ENCODE peak calls at places on chromosomes 13 and 19, in five cellular contexts. X is HS-27A; Q is activated T-cell treated with anti-CD3 and anti-CD28 coated beads, Interleukin-2, amount 50 U/mL, for 24 hours; L is CD4-positive, alpha-beta T cell; I is stimulated activated CD8-positive, alpha-beta memory T cell treated with anti-CD3 and anti-CD28 coated beads, Interleukin-4, amount 100 ng/mL, for 48 hours. F is an unnamed sample.

GRCh38 chr13:30819136-30819875 is 84.0 kb downstream of the ALOX5AP start:
- DNase-seq in X (no peak), Q (no peak), L (no peak), I (no peak), F (no peak)

GRCh38 chr19:40267601-40267997 is 17.5 kb downstream of the AKT2 start:
- DNase-seq in X (no peak), Q (no peak), L (no peak), I (no peak), F (no peak)

GRCh38 chr19:43560687-43561086 is 14.6 kb downstream of the XRCC1 start:
- DNase-seq in X (no peak), Q (no peak), L (no peak), I (no peak), F (no peak)

GRCh38 chr13:114002009-114002544 is 28.2 kb upstream of the C13orf46 start:
- DNase-seq in X (no peak), Q (no peak), L (no peak), I (no peak), F (no peak)

GRCh38 chr13:40488869-40489391 is 177.5 kb downstream of the FOXO1 start:
- DNase-seq in X (no peak), Q (no peak), L (no peak), I (peak; percentile 56), F (no peak)

GRCh38 chr13:96214804-96215445 is 125.0 kb downstream of the HS6ST3 start:
- DNase-seq in X (no peak), Q (no peak), L (no peak), I (no peak), F (no peak)

GRCh38 chr13:75825161-75825560 is 189.0 kb downstream of the LMO7 start:
- DNase-seq in X (no peak), Q (no peak), L (no peak), I (no peak), F (no peak)

GRCh38 chr13:66014757-66015156 is 1215.4 kb downstream of the PCDH9 start:
- DNase-seq in X (no peak), Q (no peak), L (no peak), I (no peak), F (no peak)

GRCh38 chr13:106714271-106714670 is 146.3 kb upstream of the ARGLU1 start:
- DNase-seq in X (no peak), Q (no peak), L (no peak), I (no peak), F (no peak)

GRCh38 chr19:40223135-40223822 is 3.2 kb downstream of the CCNP start:
- DNase-seq in X (no peak), Q (peak; percentile 55), L (no peak), I (peak; percentile 50), F (no peak)

GRCh38 chr13:42548731-42549554 is 25.0 kb upstream of the TNFSF11 start:
- DNase-seq in X (no peak), Q (no peak), L (no peak), I (peak; percentile 49), F (no peak)

GRCh38 chr13:20997301-20998061 is 63.9 kb downstream of the LATS2 start:
- DNase-seq in X (peak; percentile 59), Q (no peak), L (no peak), I (no peak), F (no peak)

GRCh38 chr13:46359731-46360130 is 27.3 kb downstream of the RUBCNL start:
- DNase-seq in X (no peak), Q (no peak), L (no peak), I (no peak), F (no peak)

GRCh38 chr13:42807866-42808265 is 26.5 kb downstream of the FAM216B start:
- DNase-seq in X (no peak), Q (no peak), L (no peak), I (no peak), F (no peak)

GRCh38 chr13:32650705-32651311 is 64.6 kb downstream of the PDS5B start:
- DNase-seq in X (no peak), Q (peak; percentile 44), L (peak; percentile 44), I (peak; percentile 70), F (no peak)

GRCh38 chr19:9615828-9616227 is 5.2 kb downstream of the ZNF561 start:
- DNase-seq in X (no peak), Q (no peak), L (no peak), I (no peak), F (no peak)

GRCh38 chr13:37187110-37187509 is 81.6 kb upstream of the CSNK1A1L start:
- DNase-seq in X (no peak), Q (no peak), L (no peak), I (no peak), F (no peak)

GRCh38 chr19:49677232-49677881 is at the start of gene PRMT1:
- DNase-seq in X (no peak), Q (no peak), L (peak; percentile 24), I (peak; percentile 67), F (peak; percentile 73)

GRCh38 chr19:43518051-43518450 is 8.9 kb downstream of the ETHE1 start:
- DNase-seq in X (no peak), Q (no peak), L (no peak), I (no peak), F (no peak)

GRCh38 chr19:867301-867793 is 7.9 kb downstream of the CFD start:
- DNase-seq in X (no peak), Q (no peak), L (no peak), I (no peak), F (no peak)

GRCh38 chr13:67855837-67856238 is 625.7 kb upstream of the PCDH9 start:
- DNase-seq in X (no peak), Q (no peak), L (no peak), I (no peak), F (no peak)

GRCh38 chr13:41568143-41568989 is 111.0 kb downstream of the RGCC start:
- DNase-seq in X (no peak), Q (no peak), L (no peak), I (no peak), F (no peak)

GRCh38 chr19:3983936-3984583 is 1.2 kb downstream of the EEF2 start:
- DNase-seq in X (no peak), Q (peak; percentile 67), L (no peak), I (peak; percentile 58), F (no peak)

GRCh38 chr19:2719910-2720776 is 1.0 kb downstream of the DIRAS1 start:
- DNase-seq in X (no peak), Q (no peak), L (no peak), I (no peak), F (no peak)

GRCh38 chr13:92807343-92807742 is 419.3 kb upstream of the GPC6 start:
- DNase-seq in X (no peak), Q (no peak), L (no peak), I (no peak), F (no peak)

GRCh38 chr13:48126944-48127814 is 32.3 kb upstream of the MED4 start:
- DNase-seq in X (peak; percentile 9), Q (peak; percentile 36), L (peak; percentile 33), I (peak; percentile 36), F (no peak)

GRCh38 chr13:30718661-30719520 is 16.5 kb upstream of the ALOX5AP start:
- DNase-seq in X (peak; percentile 63), Q (no peak), L (no peak), I (no peak), F (no peak)

GRCh38 chr13:24605923-24606372 is 74.3 kb upstream of the ATP12A start:
- DNase-seq in X (no peak), Q (peak; percentile 69), L (no peak), I (no peak), F (no peak)

GRCh38 chr19:5480427-5480836 is 25.2 kb downstream of the ZNRF4 start:
- DNase-seq in X (no peak), Q (peak; percentile 53), L (peak; percentile 20), I (peak; percentile 67), F (no peak)

GRCh38 chr13:34411177-34411576 is 530.9 kb upstream of the NBEA start:
- DNase-seq in X (no peak), Q (no peak), L (no peak), I (no peak), F (no peak)

GRCh38 chr13:29583073-29583785 is 12.3 kb downstream of the SLC7A1 start:
- DNase-seq in X (no peak), Q (no peak), L (no peak), I (no peak), F (no peak)

GRCh38 chr19:342801-343421 is 1.7 kb downstream of the MIER2 start:
- DNase-seq in X (peak; percentile 61), Q (no peak), L (no peak), I (peak; percentile 30), F (no peak)

F was measured in activated gamma-delta T cell.